ENCODE peak calls at places on chromosomes 6 and 20, in seven cellular contexts. P is tibial nerve, Y is endothelial cell, Q is cardiac muscle cell, O is WTC11, B is left lung, M is ovary. S is an unnamed sample.

GRCh38 chr6:22001336-22002027 is 295.4 kb downstream of the PRL start:
- DNase-seq in P (no peak), Y (no peak), Q (no peak), O (no peak), B (no peak), M (no peak), S (no peak)

GRCh38 chr6:8000080-8001035 is 63.8 kb downstream of the BLOC1S5 start:
- DNase-seq in P (no peak), Y (no peak), Q (peak), O (no peak), B (no peak), M (no peak), S (no peak)

GRCh38 chr6:62236784-62237183 is 49.2 kb downstream of the KHDRBS2 start:
- DNase-seq in P (no peak), Y (no peak), Q (no peak), O (no peak), B (no peak), M (no peak), S (no peak)

GRCh38 chr6:13932785-13933184 is 8.0 kb downstream of the RNF182 start:
- DNase-seq in P (no peak), Y (no peak), Q (no peak), O (no peak), B (no peak), M (no peak), S (no peak)

GRCh38 chr6:34543421-34543820 is 12.7 kb downstream of the SPDEF start:
- DNase-seq in P (no peak), Y (no peak), Q (peak), O (no peak), B (no peak), M (no peak), S (no peak)

GRCh38 chr6:29483735-29484134 is 4.0 kb downstream of the MAS1L start:
- DNase-seq in P (no peak), Y (no peak), Q (no peak), O (no peak), B (no peak), M (no peak), S (no peak)

GRCh38 chr20:33018169-33018931 is 10.8 kb downstream of the BPIFB2 start:
- DNase-seq in P (no peak), Y (no peak), Q (no peak), O (no peak), B (no peak), M (no peak), S (no peak)

GRCh38 chr6:14601490-14601889 is 483.9 kb downstream of the CD83 start:
- DNase-seq in P (no peak), Y (no peak), Q (no peak), O (no peak), B (no peak), M (no peak), S (peak)

GRCh38 chr20:21125072-21125848 is 622 bp upstream of the KIZ start:
- DNase-seq in P (no peak), Y (peak), Q (peak), O (peak), B (no peak), M (peak), S (peak)

GRCh38 chr20:59232618-59233017 is 67.8 kb upstream of the EDN3 start:
- DNase-seq in P (no peak), Y (no peak), Q (no peak), O (no peak), B (no peak), M (no peak), S (no peak)

GRCh38 chr6:40128149-40128548 is 193.9 kb upstream of the MOCS1 start:
- DNase-seq in P (no peak), Y (no peak), Q (no peak), O (no peak), B (peak), M (no peak), S (no peak)

GRCh38 chr20:37384683-37385174 is 38.8 kb downstream of the SRC start:
- DNase-seq in P (peak), Y (peak), Q (peak), O (peak), B (peak), M (peak), S (peak)

GRCh38 chr6:108541843-108542795 is 18.6 kb upstream of the FOXO3 start:
- DNase-seq in P (peak), Y (peak), Q (peak), O (peak), B (peak), M (peak), S (peak)

GRCh38 chr6:108549241-108549640 is 11.5 kb upstream of the FOXO3 start:
- DNase-seq in P (no peak), Y (no peak), Q (no peak), O (no peak), B (no peak), M (no peak), S (no peak)

GRCh38 chr6:108546079-108547049 is 14.4 kb upstream of the FOXO3 start:
- DNase-seq in P (no peak), Y (no peak), Q (no peak), O (no peak), B (no peak), M (no peak), S (no peak)

GRCh38 chr6:108544586-108544985 is 16.1 kb upstream of the FOXO3 start:
- DNase-seq in P (no peak), Y (no peak), Q (peak), O (no peak), B (no peak), M (no peak), S (no peak)

GRCh38 chr6:108543165-108543940 is 17.4 kb upstream of the FOXO3 start:
- DNase-seq in P (no peak), Y (no peak), Q (no peak), O (no peak), B (no peak), M (no peak), S (no peak)
- TF ChIP-seq CTCF in P (no peak), Y (no peak), Q (no peak), O (no peak), B (no peak), M (no peak), S (no peak)

GRCh38 chr6:24933868-24934401 is 1.8 kb downstream of the RIPOR2 start:
- DNase-seq in P (no peak), Y (peak), Q (peak), O (peak), B (no peak), M (no peak), S (no peak)

GRCh38 chr6:24935323-24935722 is 437 bp downstream of the RIPOR2 start:
- DNase-seq in P (no peak), Y (no peak), Q (no peak), O (no peak), B (no peak), M (no peak), S (no peak)

GRCh38 chr6:24933266-24933665 is 2.5 kb downstream of the RIPOR2 start:
- DNase-seq in P (no peak), Y (no peak), Q (no peak), O (no peak), B (no peak), M (no peak), S (no peak)

GRCh38 chr6:24936641-24937317 is 1.0 kb upstream of the RIPOR2 start:
- DNase-seq in P (no peak), Y (no peak), Q (no peak), O (no peak), B (no peak), M (no peak), S (no peak)

GRCh38 chr6:24935753-24936152 is at the start of gene RIPOR2:
- DNase-seq in P (no peak), Y (peak), Q (no peak), O (peak), B (peak), M (no peak), S (peak)
- TF ChIP-seq CTCF in P (no peak), Y (no peak), Q (peak), O (no peak), B (no peak), M (no peak), S (no peak)

GRCh38 chr6:118485601-118486550 is 62.2 kb upstream of the PLN start:
- DNase-seq in P (no peak), Y (no peak), Q (no peak), O (no peak), B (no peak), M (no peak), S (no peak)
- TF ChIP-seq CTCF in P (no peak), Y (no peak), Q (no peak), O (no peak), B (no peak), M (no peak), S (no peak)

DNA sequence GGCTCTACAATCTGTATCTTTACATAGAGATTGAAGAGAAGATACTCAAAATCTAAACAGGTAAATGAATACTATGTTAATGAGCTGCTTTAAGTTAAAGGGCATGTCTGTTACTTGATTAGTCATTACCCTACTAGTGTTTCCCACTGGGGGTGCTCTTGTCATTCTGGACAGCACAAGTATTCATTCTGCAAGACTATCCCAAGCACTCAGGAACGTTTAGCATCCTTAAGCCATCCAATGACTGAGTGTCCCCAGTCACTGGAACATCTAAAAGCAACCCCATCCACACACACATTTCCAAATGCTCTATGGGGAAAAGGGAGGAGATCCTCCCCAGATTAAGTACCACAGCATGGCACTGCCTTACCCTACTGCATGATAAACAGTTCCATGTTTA is 25.7 kb downstream of the EZR start:
- DNase-seq in P (no peak), Y (no peak), Q (peak), O (no peak), B (no peak), M (no peak), S (no peak)
- TF ChIP-seq CTCF in P (no peak), Y (peak), Q (peak), O (no peak), B (no peak), M (no peak), S (peak)

DNA sequence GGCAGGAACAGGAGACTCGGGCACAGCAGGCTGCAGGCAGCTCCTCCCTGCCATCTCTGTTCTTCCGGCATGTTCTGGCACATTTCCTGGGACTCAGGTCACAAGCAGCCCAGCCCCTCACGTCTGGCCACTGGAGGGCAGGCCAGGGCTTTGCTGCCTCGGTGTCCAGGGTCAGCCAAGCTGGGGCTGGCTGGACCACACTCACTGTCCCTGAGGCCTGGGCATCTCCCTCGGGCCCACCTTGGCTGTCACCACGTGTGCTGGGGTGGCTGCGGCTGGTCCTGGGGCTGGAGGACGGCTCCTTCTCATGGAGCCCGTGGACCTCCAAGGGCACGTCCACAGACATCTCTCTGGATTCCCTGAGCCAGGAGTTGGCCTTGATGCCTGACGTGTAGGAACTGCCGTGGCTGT is 18.5 kb downstream of the FRMD1 start:
- DNase-seq in P (peak), Y (peak), Q (peak), O (peak), B (peak), M (peak), S (peak)
- TF ChIP-seq CTCF in P (peak), Y (peak), Q (peak), O (no peak), B (peak), M (peak), S (peak)

GRCh38 chr6:168616807-168617756 is 176.1 kb downstream of the SMOC2 start:
- DNase-seq in P (peak), Y (no peak), Q (no peak), O (no peak), B (no peak), M (peak), S (no peak)
- TF ChIP-seq CTCF in P (peak), Y (no peak), Q (peak), O (no peak), B (no peak), M (peak), S (no peak)

GRCh38 chr6:4384638-4385036 is 249.3 kb upstream of the ECI2 start:
- DNase-seq in P (no peak), Y (no peak), Q (no peak), O (no peak), B (no peak), M (no peak), S (no peak)
- TF ChIP-seq CTCF in P (no peak), Y (no peak), Q (no peak), O (no peak), B (no peak), M (no peak), S (no peak)

GRCh38 chr20:54027704-54028103 is 42.7 kb downstream of the BCAS1 start:
- DNase-seq in P (no peak), Y (no peak), Q (no peak), O (no peak), B (no peak), M (no peak), S (no peak)

GRCh38 chr20:54026300-54027064 is 43.9 kb downstream of the BCAS1 start:
- DNase-seq in P (no peak), Y (no peak), Q (no peak), O (no peak), B (no peak), M (no peak), S (no peak)

GRCh38 chr20:54028276-54029011 is 42.0 kb downstream of the BCAS1 start:
- DNase-seq in P (no peak), Y (no peak), Q (no peak), O (no peak), B (no peak), M (no peak), S (no peak)

GRCh38 chr20:54025166-54025835 is 45.1 kb downstream of the BCAS1 start:
- DNase-seq in P (no peak), Y (no peak), Q (peak), O (no peak), B (no peak), M (no peak), S (no peak)

DNA sequence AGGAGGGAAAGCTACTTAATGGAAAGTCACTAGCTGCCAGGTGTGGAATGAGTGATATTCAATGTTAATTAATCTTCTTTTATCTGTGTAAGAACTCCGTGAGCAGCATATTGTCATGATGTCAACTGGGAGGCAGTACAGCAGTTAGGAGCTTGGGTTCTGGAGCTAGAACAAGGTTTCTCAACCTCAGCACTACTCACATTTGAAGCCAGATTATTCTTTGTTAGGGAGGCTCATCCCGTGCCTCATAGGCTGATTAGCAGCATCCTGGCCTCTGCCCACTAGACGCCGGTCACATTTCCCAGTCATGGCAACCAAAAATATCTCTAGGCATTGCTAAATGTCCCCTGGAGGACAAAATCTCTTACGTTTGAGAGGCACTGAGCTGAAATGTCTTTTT is 41.2 kb downstream of the BCAS1 start:
- DNase-seq in P (no peak), Y (no peak), Q (peak), O (no peak), B (no peak), M (no peak), S (no peak)
- TF ChIP-seq CTCF in P (no peak), Y (no peak), Q (no peak), O (no peak), B (no peak), M (no peak), S (no peak)

DNA sequence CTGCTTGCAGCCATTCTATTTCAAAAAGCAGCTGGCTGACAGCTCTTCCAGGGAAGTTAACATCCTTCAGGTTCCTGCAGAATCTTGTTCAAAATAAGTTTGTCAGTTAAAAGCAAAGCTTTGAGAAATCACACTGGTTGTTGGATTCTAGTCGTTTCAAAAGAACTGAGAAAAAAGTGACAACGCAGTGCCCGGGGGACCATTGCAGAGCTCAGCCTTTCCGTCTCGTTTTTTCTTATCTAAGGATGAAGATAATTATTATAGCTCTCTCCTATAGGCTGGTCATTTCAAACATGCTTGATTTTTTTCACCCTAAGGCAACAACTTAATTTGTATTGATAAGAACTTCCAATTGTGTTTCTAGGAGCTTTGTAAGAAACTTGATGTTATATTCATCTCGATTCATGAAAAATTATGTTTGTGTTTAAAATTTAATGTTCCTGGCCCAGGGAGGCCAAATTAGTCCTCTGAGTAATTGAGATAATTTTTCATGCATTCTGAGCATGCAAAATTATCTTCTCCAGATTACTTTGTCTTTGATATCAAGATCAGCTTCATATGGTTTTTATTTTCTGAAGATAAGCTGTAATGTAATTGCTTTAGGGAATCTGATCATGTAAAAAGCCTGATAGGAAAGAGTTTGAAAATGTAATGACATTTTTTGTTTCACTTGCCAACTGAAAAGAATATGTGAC is 58.4 kb downstream of the SNAP25 start:
- DNase-seq in P (no peak), Y (no peak), Q (no peak), O (no peak), B (no peak), M (no peak), S (no peak)
- TF ChIP-seq CTCF in P (no peak), Y (no peak), Q (no peak), O (no peak), B (no peak), M (no peak), S (no peak)